ENCODE peak calls at places on chromosomes 16 and 17, in six cellular contexts. R, S, Q, F, V and N are unnamed samples.

GRCh38 chr16:69555867-69556266 is 9.9 kb upstream of the NFAT5 start:
- DNase-seq in R (no peak), S (no peak), Q (no peak), F (no peak), V (no peak), N (no peak)

GRCh38 chr16:49858200-49859129 is 2.6 kb upstream of the ZNF423 start:
- DNase-seq in R (no peak), S (no peak), Q (peak), F (peak), V (peak), N (peak)

GRCh38 chr16:88784074-88784855 is 755 bp downstream of the PIEZO1 start:
- DNase-seq in R (no peak), S (no peak), Q (peak), F (peak), V (peak), N (peak)

GRCh38 chr17:83175551-83176271 is 96.3 kb downstream of the METRNL start:
- DNase-seq in R (no peak), S (no peak), Q (no peak), F (no peak), V (no peak), N (no peak)

GRCh38 chr17:69050999-69051775 is 9.5 kb downstream of the ABCA9 start:
- DNase-seq in R (no peak), S (no peak), Q (no peak), F (no peak), V (no peak), N (peak)

GRCh38 chr16:12917653-12918052 is 16.3 kb downstream of the SHISA9 start:
- DNase-seq in R (no peak), S (no peak), Q (peak), F (no peak), V (no peak), N (no peak)

GRCh38 chr17:37848690-37849616 is 75.3 kb upstream of the TBC1D3K start:
- DNase-seq in R (peak), S (peak), Q (peak), F (no peak), V (no peak), N (peak)

GRCh38 chr16:19694989-19695388 is 23.0 kb downstream of the KNOP1 start:
- DNase-seq in R (no peak), S (no peak), Q (no peak), F (no peak), V (no peak), N (no peak)

GRCh38 chr17:5097101-5097834 is 14.4 kb downstream of the ZNF232 start:
- DNase-seq in R (no peak), S (no peak), Q (no peak), F (no peak), V (peak), N (no peak)

GRCh38 chr16:70395345-70395901 is 43.5 kb downstream of the ST3GAL2 start:
- DNase-seq in R (no peak), S (no peak), Q (peak), F (peak), V (peak), N (peak)

GRCh38 chr17:55238931-55239297 is 25.8 kb upstream of the HLF start:
- DNase-seq in R (no peak), S (no peak), Q (no peak), F (peak), V (peak), N (no peak)

GRCh38 chr17:40362696-40363479 is 1.6 kb downstream of the GJD3 start:
- DNase-seq in R (no peak), S (peak), Q (peak), F (peak), V (peak), N (peak)

GRCh38 chr16:6009151-6009550 is 911.6 kb upstream of the EEF2KMT start:
- DNase-seq in R (no peak), S (no peak), Q (no peak), F (no peak), V (no peak), N (no peak)

GRCh38 chr17:9367186-9367585 is 208.4 kb downstream of the STX8 start:
- DNase-seq in R (no peak), S (no peak), Q (no peak), F (no peak), V (no peak), N (no peak)

GRCh38 chr17:48604770-48605329 is at the start of gene HOXB6:
- DNase-seq in R (no peak), S (no peak), Q (peak), F (peak), V (no peak), N (peak)

GRCh38 chr17:68580236-68580903 is 20.8 kb downstream of the FAM20A start:
- DNase-seq in R (no peak), S (no peak), Q (no peak), F (no peak), V (no peak), N (no peak)

GRCh38 chr17:47291242-47291873 is 32.4 kb upstream of the EFCAB13 start:
- DNase-seq in R (no peak), S (no peak), Q (no peak), F (peak), V (no peak), N (no peak)

GRCh38 chr17:77746391-77746790 is 212.1 kb upstream of the TNRC6C start:
- DNase-seq in R (no peak), S (no peak), Q (no peak), F (no peak), V (no peak), N (no peak)

GRCh38 chr16:88306411-88306810 is 76.3 kb upstream of the ZNF469 start:
- DNase-seq in R (no peak), S (no peak), Q (no peak), F (no peak), V (no peak), N (no peak)

GRCh38 chr16:81329947-81330346 is 15.2 kb downstream of the GAN start:
- DNase-seq in R (no peak), S (no peak), Q (no peak), F (no peak), V (no peak), N (no peak)

GRCh38 chr16:84095466-84095865 is 21.3 kb downstream of the MBTPS1 start:
- DNase-seq in R (no peak), S (no peak), Q (no peak), F (no peak), V (no peak), N (no peak)

GRCh38 chr17:20206068-20206467 is 196.9 kb downstream of the SPECC1 start:
- DNase-seq in R (no peak), S (no peak), Q (peak), F (peak), V (no peak), N (peak)

GRCh38 chr17:43578699-43579569 is 32.8 kb upstream of the ETV4 start:
- DNase-seq in R (peak), S (no peak), Q (no peak), F (no peak), V (peak), N (peak)

GRCh38 chr17:75909812-75910274 is 5.2 kb upstream of the MRPL38 start:
- DNase-seq in R (no peak), S (no peak), Q (no peak), F (no peak), V (peak), N (no peak)

GRCh38 chr16:72399811-72400210 is 227.9 kb upstream of the PMFBP1 start:
- DNase-seq in R (no peak), S (no peak), Q (no peak), F (no peak), V (no peak), N (no peak)

GRCh38 chr17:72715906-72716572 is 376.4 kb downstream of the SLC39A11 start:
- DNase-seq in R (no peak), S (peak), Q (peak), F (no peak), V (no peak), N (no peak)

GRCh38 chr16:19071811-19072777 is 4.7 kb downstream of the COQ7 start:
- DNase-seq in R (no peak), S (peak), Q (peak), F (peak), V (peak), N (peak)

GRCh38 chr17:48052956-48053757 is 5.0 kb downstream of the NFE2L1 start:
- DNase-seq in R (no peak), S (no peak), Q (no peak), F (peak), V (peak), N (peak)

GRCh38 chr16:86379505-86379846 is 130.9 kb upstream of the FOXF1 start:
- DNase-seq in R (no peak), S (no peak), Q (no peak), F (no peak), V (no peak), N (no peak)

DNA sequence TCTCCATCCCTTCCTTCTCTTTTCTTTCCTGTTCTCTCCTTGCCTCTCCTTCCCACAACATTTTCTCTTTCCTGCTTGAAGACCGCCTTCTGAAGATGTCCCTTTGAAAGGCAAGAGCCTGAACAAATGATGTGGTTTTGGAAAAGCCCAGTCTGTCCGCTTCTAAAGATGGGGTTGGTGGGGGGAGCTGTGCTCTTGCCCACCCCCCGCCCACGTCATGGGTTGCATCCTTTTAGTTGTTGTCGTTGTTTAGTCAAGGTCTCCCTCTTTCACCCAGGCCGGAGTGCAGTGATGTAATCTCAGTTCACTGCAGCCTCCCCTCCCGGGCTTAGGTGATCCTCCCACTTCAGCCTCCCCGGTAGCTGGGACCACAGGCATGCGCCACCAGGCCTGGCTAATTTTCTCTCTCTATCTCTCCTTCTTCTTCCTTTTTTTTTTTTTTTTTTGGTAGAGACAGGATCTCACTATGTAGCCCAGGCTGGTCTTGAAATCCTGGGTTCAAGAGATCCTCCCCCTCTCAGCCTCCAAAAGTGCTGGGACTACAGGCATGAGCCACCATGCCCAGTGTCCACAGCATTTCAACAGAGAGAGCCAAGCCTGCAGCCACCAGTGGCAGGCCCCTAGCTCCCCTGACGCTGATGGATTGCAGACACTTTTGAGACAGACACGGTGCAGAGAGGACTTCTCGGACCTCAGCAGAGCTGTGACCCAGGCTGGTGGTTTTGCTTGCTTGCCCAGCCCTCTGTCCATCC is 26.0 kb upstream of the CIBAR2 start:
- DNase-seq in R (no peak), S (no peak), Q (no peak), F (no peak), V (no peak), N (no peak)
- H3K4me2 ChIP-seq in R (no peak), S (no peak), Q (peak), F (no peak), V (peak), N (no peak)

DNA sequence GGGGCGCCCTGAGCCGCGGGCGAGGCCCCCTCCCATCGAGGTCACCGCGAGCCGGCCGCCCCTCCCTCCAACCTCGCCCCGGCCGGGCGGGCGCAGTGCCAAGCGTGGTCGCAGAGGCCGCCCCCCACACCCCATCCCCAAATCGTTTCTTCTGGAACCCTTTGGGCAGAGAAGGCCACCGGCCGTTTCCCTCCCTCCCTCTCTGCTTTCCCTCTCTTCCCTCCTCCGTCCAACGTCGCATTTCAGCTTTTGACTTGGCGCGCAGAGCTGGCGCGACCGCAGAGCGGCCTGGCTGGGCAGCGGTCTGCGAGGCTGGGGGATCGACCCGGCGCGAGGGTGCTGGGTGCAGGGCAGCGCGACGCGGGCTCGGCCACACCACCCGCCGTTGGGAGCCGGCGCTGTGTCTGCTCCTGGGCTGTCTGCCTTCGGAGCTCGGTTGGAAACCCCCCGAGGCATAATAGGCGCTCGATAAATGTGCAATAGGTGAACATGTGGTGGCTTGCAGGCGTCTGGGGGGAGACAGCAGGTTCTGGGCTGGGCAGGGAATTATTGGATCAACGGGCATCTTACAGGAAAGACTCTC is 2.9 kb upstream of the NTN3 start:
- DNase-seq in R (no peak), S (no peak), Q (no peak), F (no peak), V (peak), N (peak)
- TF ChIP-seq MAX in R (peak), S (no peak), Q (peak), F (no peak), V (peak), N (no peak)

DNA sequence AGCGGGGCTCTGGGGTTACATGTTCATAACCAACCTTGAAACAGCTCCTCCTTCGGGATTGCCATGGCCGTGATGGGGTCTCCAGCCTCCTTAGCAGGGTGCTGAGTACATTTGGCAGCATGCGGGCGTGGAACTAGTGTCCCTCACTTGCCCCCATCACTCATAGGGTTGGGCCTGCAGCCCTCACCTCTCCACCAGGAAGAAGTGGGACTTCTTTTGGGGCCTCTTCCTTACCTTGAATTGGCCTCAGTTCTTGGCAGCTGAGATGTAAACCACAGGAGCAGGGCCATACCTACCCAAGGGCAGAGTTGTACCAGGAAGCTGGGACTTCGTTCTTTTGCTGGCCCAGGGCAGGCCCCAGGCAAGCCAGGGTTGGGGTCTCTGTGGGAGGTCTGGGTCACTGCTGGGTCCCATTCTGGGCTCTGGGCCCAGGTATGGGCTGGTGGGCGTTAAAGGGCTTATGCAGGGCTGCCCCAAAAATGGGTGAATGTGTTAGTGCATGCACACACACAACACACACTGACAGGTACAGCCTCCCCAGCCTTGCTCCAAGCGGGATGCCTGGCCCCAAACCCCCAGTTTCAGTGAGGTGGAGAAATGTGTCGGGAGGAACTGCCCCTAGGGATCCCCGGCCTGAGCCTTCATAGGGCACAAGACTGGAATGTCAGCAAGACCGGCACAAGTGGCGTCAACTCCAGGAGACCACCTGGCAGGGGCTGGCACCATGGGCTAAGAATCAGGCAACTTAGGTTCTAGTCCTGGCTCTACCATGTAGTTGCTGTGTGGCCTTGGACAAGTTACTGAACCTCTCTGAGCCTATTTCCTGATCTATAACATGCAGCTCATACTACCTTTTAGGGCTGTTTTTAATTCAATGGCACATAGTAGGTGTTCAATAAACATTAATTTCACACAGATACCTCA is 3.9 kb upstream of the KRT15 start:
- DNase-seq in R (no peak), S (peak), Q (no peak), F (no peak), V (no peak), N (no peak)
- H3K4me2 ChIP-seq in R (no peak), S (peak), Q (peak), F (no peak), V (peak), N (peak)

GRCh38 chr16:3738128-3738527 is 20.8 kb upstream of the TRAP1 start:
- DNase-seq in R (no peak), S (no peak), Q (no peak), F (no peak), V (no peak), N (no peak)

GRCh38 chr16:3740186-3740585 is 22.9 kb upstream of the TRAP1 start:
- DNase-seq in R (no peak), S (no peak), Q (no peak), F (no peak), V (no peak), N (no peak)

GRCh38 chr16:3738541-3738940 is 21.2 kb upstream of the TRAP1 start:
- DNase-seq in R (no peak), S (no peak), Q (no peak), F (no peak), V (no peak), N (no peak)

GRCh38 chr16:3740934-3741333 is 23.6 kb upstream of the TRAP1 start:
- DNase-seq in R (no peak), S (no peak), Q (no peak), F (no peak), V (no peak), N (no peak)

DNA sequence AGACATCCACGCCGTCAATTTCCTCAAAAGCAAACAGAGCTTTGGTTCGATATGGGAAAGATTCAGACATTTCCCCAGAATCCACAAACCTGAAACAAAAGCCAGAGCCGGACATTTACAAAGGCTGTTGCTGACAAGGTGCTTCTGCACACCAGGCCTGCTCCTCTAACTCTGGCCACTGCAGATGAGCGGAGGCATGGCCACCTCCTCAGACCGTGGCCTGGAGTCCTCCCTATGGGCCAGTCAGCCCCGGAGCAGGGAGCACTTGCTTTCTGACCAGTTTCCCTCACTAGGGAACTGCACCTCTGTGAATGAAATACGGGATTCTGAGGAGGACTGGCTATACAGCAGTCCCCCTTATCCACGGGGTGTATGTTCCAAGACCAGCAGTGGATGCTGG is 22.3 kb upstream of the TRAP1 start:
- DNase-seq in R (no peak), S (no peak), Q (no peak), F (no peak), V (no peak), N (no peak)
- TF ChIP-seq MAX in R (no peak), S (no peak), Q (no peak), F (no peak), V (no peak), N (no peak)

GRCh38 chr16:67942510-67943255 is 1.2 kb downstream of the LCAT start:
- DNase-seq in R (no peak), S (no peak), Q (no peak), F (no peak), V (no peak), N (no peak)

GRCh38 chr16:67943256-67943618 is 683 bp downstream of the LCAT start:
- DNase-seq in R (no peak), S (no peak), Q (no peak), F (no peak), V (no peak), N (no peak)

GRCh38 chr16:67940436-67941089 is 3.4 kb downstream of the LCAT start:
- DNase-seq in R (no peak), S (no peak), Q (no peak), F (no peak), V (no peak), N (no peak)

GRCh38 chr16:67942200-67942509 is 1.8 kb downstream of the LCAT start:
- DNase-seq in R (no peak), S (no peak), Q (peak), F (peak), V (peak), N (peak)

GRCh38 chr16:67941469-67942199 is 2.3 kb downstream of the LCAT start:
- DNase-seq in R (no peak), S (no peak), Q (no peak), F (no peak), V (no peak), N (no peak)
- H3K4me2 ChIP-seq in R (no peak), S (no peak), Q (no peak), F (no peak), V (no peak), N (no peak)

DNA sequence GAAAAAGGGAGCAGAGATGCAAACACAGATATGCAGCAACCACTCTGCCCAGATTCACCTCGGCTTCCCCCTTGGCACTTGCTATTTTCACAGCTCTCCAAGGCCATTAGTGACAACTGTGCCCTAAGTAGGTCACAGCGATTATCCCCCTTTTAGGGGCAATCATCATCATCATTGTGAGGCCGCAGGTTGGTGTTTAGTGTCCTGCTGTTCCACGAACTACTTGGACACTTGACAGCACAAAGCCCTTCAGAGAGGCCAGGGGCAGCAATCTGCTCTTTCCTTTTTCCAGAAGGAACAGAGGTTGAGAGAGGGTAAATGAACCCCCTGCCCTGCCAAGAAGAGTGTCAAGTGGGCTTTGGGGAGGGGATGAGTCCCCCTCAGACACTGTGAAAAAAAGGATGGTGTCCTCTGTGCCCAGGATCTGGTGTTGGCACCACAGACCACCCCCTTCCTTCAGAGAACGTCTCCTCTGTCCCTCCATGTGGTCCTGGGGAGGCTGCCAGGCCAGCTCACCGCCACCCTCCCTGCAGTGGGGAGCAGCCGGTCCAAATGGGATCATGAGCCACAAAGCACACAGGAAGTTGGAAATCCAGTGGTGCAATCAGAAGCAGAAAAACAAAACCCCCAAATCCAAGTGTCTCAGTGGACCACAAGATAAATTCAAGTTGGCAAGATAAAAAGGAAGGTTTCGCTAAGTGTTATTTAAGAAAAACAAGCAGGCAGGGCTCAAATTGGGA is 78.4 kb upstream of the MED9 start:
- DNase-seq in R (no peak), S (no peak), Q (no peak), F (no peak), V (no peak), N (no peak)
- TF ChIP-seq MAX in R (no peak), S (no peak), Q (no peak), F (no peak), V (no peak), N (no peak)

GRCh38 chr17:81160747-81161453 is 4.4 kb upstream of the PVALEF start:
- DNase-seq in R (no peak), S (no peak), Q (no peak), F (no peak), V (no peak), N (no peak)
- H3K4me2 ChIP-seq in R (no peak), S (no peak), Q (no peak), F (no peak), V (no peak), N (no peak)